ENCODE peak calls at places on chromosomes 6 and 20, in seven cellular contexts. D is gastrocnemius medialis, K is lower lobe of right lung, G is body of pancreas, E is psoas muscle, Q is spleen, M is IMR-90. C is an unnamed sample. For H3K4me1, the result is how much of the 10 kb centered on the place peaks cover.

GRCh38 chr6:37083243-37084138 is 78.0 kb downstream of the FGD2 start:
- DNase-seq in D (peak), K (peak), G (peak), E (peak), Q (peak), M (peak), C (peak)

GRCh38 chr6:70705772-70706171 is 38.1 kb downstream of the SMAP1 start:
- DNase-seq in D (no peak), K (no peak), G (no peak), E (no peak), Q (no peak), M (no peak), C (no peak)

GRCh38 chr20:50996901-50997830 is 25.7 kb downstream of the KCNG1 start:
- DNase-seq in D (no peak), K (no peak), G (no peak), E (no peak), Q (no peak), M (peak), C (no peak)

GRCh38 chr6:5143625-5144311 is 58.6 kb downstream of the PPP1R3G start:
- DNase-seq in D (peak), K (peak), G (peak), E (peak), Q (peak), M (peak), C (peak)

GRCh38 chr6:26183581-26184408 is 96.6 kb downstream of the HFE start:
- DNase-seq in D (no peak), K (peak), G (peak), E (peak), Q (peak), M (peak), C (peak)

GRCh38 chr6:133241901-133242760 is 974 bp downstream of the EYA4 start:
- DNase-seq in D (peak), K (no peak), G (peak), E (peak), Q (peak), M (peak), C (peak)

GRCh38 chr6:39440039-39440426 is 117.5 kb upstream of the KCNK16 start:
- DNase-seq in D (no peak), K (no peak), G (no peak), E (no peak), Q (no peak), M (no peak), C (no peak)

GRCh38 chr6:72716916-72717315 is 95.1 kb downstream of the KCNQ5 start:
- DNase-seq in D (no peak), K (no peak), G (no peak), E (no peak), Q (no peak), M (no peak), C (no peak)

GRCh38 chr6:88666906-88667305 is 296.5 kb downstream of the RNGTT start:
- DNase-seq in D (no peak), K (no peak), G (no peak), E (no peak), Q (no peak), M (no peak), C (no peak)

GRCh38 chr6:68468244-68468884 is 166.7 kb upstream of the ADGRB3 start:
- DNase-seq in D (no peak), K (no peak), G (no peak), E (no peak), Q (no peak), M (no peak), C (no peak)

GRCh38 chr6:68649669-68650068 is 14.6 kb downstream of the ADGRB3 start:
- DNase-seq in D (no peak), K (no peak), G (no peak), E (no peak), Q (no peak), M (no peak), C (no peak)

GRCh38 chr6:45478235-45478634 is 100.5 kb upstream of the SUPT3H start:
- DNase-seq in D (no peak), K (no peak), G (no peak), E (no peak), Q (no peak), M (peak), C (no peak)

GRCh38 chr20:60136640-60137411 is 178.6 kb downstream of the CDH26 start:
- DNase-seq in D (no peak), K (no peak), G (no peak), E (no peak), Q (no peak), M (no peak), C (no peak)

GRCh38 chr6:75281643-75282042 is 2.9 kb downstream of the TMEM30A start:
- DNase-seq in D (no peak), K (no peak), G (no peak), E (no peak), Q (no peak), M (no peak), C (no peak)
- H3K4me1 ChIP-seq in D (half or more), K (half or more), G (half or more), E (half or more), Q (half or more), M (under half), C (half or more)

GRCh38 chr6:16237242-16237641 is 1.1 kb upstream of the GMPR start:
- DNase-seq in D (no peak), K (no peak), G (no peak), E (no peak), Q (peak), M (no peak), C (no peak)

GRCh38 chr6:16239090-16239797 is 857 bp downstream of the GMPR start:
- DNase-seq in D (peak), K (peak), G (peak), E (peak), Q (peak), M (peak), C (peak)

GRCh38 chr6:16239798-16240123 is 1.4 kb downstream of the GMPR start:
- DNase-seq in D (no peak), K (no peak), G (no peak), E (no peak), Q (no peak), M (peak), C (peak)

GRCh38 chr6:16238057-16238657 is at the start of gene GMPR:
- DNase-seq in D (peak), K (peak), G (peak), E (peak), Q (peak), M (peak), C (peak)

DNA sequence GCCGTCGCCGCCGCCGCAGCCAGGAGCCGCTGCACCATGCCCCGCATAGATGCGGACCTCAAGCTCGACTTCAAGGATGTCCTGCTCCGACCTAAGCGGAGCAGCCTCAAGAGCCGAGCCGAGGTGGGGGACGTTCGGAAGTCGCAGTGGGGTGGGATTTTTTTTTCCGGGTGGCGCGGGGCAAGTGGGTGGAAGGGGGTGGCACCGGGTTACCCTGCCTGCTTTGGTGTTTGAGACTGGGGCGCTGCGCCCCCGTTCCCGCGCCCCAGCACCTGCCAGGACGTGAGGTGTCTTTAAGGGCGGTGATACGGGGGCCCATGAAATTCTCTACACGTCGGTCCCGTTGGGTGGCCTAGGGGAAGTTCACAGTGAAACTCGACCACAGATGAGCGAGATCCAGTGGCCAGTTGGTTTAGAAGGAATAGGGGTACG is 287 bp downstream of the GMPR start:
- DNase-seq in D (peak), K (no peak), G (no peak), E (no peak), Q (no peak), M (no peak), C (no peak)
- H3K4me3 ChIP-seq in D (peak), K (peak), G (peak), E (peak), Q (peak), M (peak), C (peak)

DNA sequence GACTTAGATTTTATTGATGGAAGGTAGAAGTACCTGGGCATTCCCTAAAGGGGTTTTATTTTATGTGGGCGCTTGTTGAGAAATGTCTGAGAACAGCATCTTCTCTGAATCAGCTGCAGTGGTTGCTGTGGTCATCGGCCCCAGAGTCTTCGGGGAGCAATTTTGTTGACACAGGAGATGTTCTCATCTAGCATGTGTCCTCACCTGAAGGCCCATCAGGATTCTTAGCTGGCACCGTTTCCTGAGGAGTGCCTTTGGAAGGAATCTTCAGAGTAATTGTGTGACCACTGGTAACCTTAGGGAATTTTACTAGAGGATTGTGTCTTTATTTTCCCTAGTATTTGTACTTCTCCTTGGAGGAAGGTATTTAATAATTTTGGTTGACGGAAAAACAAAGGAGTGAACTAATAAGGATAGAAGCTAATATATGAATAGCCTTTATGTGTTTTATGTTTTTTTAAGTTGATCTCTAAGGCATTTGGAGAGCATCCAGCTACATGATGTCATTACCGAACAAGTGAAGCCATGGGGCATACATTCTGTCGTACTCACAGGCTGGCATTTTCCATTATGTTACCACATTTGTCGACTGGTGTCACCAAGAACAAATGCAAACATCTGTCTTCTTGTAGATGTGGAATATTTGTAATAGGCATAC is 41.7 kb downstream of the TULP4 start:
- DNase-seq in D (no peak), K (no peak), G (no peak), E (no peak), Q (no peak), M (peak), C (no peak)
- H3K27ac ChIP-seq in D (no peak), K (no peak), G (no peak), E (no peak), Q (no peak), M (no peak), C (no peak)

GRCh38 chr6:156778615-156779205 is 1.5 kb downstream of the ARID1B start:
- DNase-seq in D (peak), K (peak), G (peak), E (peak), Q (peak), M (no peak), C (peak)

GRCh38 chr6:156780962-156781705 is 4.0 kb downstream of the ARID1B start:
- DNase-seq in D (no peak), K (no peak), G (no peak), E (no peak), Q (no peak), M (no peak), C (no peak)

GRCh38 chr6:156779206-156780116 is 2.3 kb downstream of the ARID1B start:
- DNase-seq in D (peak), K (peak), G (peak), E (peak), Q (peak), M (no peak), C (peak)

GRCh38 chr6:156781882-156782631 is 4.9 kb downstream of the ARID1B start:
- DNase-seq in D (no peak), K (no peak), G (no peak), E (no peak), Q (no peak), M (no peak), C (no peak)

DNA sequence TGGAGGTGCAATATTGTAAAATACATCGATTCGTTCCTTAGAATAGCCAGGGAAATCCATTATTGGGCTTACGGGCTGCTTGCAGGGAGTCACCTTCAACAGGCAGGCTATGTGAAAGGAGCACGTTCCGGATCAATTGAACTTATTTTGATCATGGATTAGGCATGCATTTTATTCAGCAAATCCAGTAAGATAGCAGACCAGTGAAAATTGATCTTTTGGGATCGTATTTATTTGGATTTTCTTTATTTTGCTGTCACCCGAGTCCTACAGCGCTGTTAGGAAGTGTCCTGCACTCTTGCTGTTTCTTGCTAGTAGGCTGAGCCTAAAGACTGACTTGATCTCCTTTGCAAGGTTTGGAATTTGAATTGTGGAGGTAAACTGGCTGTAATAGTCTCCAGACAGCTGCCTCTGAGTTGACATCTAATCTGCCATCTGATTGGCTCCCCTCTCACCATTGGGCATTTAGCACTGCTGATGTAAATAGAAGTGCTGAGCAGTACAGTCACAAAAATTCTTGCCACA is 3.0 kb downstream of the ARID1B start:
- DNase-seq in D (peak), K (no peak), G (peak), E (no peak), Q (no peak), M (peak), C (peak)
- H3K4me1 ChIP-seq in D (half or more), K (half or more), G (under half), E (under half), Q (half or more), M (under half), C (half or more)